ENCODE peak calls at places on chromosomes 7 and 10, in nine cellular contexts. F is psoas muscle; U is CD8-positive, alpha-beta T cell; V is tibial artery; N is A549; L is astrocyte; E is AG04450; H is sigmoid colon; M is stomach. R is an unnamed sample.

GRCh38 chr7:23530355-23530754 is 1.4 kb downstream of the TRA2A start:
- DNase-seq in F (no peak), U (peak; percentile 11), V (no peak), N (peak; percentile 76), L (peak; percentile 26), E (no peak), H (no peak), M (no peak), R (no peak)

GRCh38 chr10:43350139-43350538 is 21.3 kb upstream of the FXYD4 start:
- DNase-seq in F (no peak), U (no peak), V (no peak), N (no peak), L (no peak), E (no peak), H (no peak), M (peak; percentile 81), R (no peak)

GRCh38 chr10:23540401-23540800 is 101.5 kb downstream of the OTUD1 start:
- DNase-seq in F (no peak), U (no peak), V (no peak), N (no peak), L (no peak), E (no peak), H (no peak), M (no peak), R (no peak)

GRCh38 chr7:100156331-100157068 is 2.0 kb downstream of the TRAPPC14 start:
- DNase-seq in F (no peak), U (no peak), V (no peak), N (no peak), L (no peak), E (no peak), H (no peak), M (no peak), R (no peak)

GRCh38 chr10:62433181-62433692 is 59.1 kb downstream of the ZNF365 start:
- DNase-seq in F (peak; percentile 63), U (no peak), V (peak; percentile 80), N (peak; percentile 76), L (peak; percentile 99), E (peak; percentile 76), H (peak; percentile 84), M (no peak), R (peak; percentile 53)

GRCh38 chr10:122186822-122187810 is 84.0 kb upstream of the BTBD16 start:
- DNase-seq in F (no peak), U (no peak), V (no peak), N (no peak), L (no peak), E (no peak), H (no peak), M (no peak), R (no peak)

GRCh38 chr10:46097576-46098317 is 51.7 kb upstream of the MSMB start:
- DNase-seq in F (no peak), U (no peak), V (no peak), N (no peak), L (no peak), E (no peak), H (no peak), M (no peak), R (no peak)

GRCh38 chr10:34548466-34548865 is 266.6 kb downstream of the PARD3 start:
- DNase-seq in F (no peak), U (no peak), V (no peak), N (no peak), L (no peak), E (no peak), H (no peak), M (no peak), R (no peak)

GRCh38 chr7:139942686-139943085 is 113.6 kb downstream of the TBXAS1 start:
- DNase-seq in F (no peak), U (no peak), V (no peak), N (no peak), L (no peak), E (no peak), H (no peak), M (no peak), R (no peak)

GRCh38 chr10:20334559-20334958 is 518.3 kb downstream of the PLXDC2 start:
- DNase-seq in F (no peak), U (no peak), V (no peak), N (no peak), L (no peak), E (no peak), H (no peak), M (no peak), R (no peak)

GRCh38 chr7:41861642-41862041 is 158.8 kb upstream of the INHBA start:
- DNase-seq in F (no peak), U (no peak), V (no peak), N (no peak), L (no peak), E (no peak), H (no peak), M (no peak), R (no peak)

GRCh38 chr7:128099204-128099671 is 68.0 kb upstream of the LRRC4 start:
- DNase-seq in F (no peak), U (no peak), V (no peak), N (no peak), L (peak; percentile 59), E (no peak), H (no peak), M (no peak), R (no peak)

GRCh38 chr10:72954230-72954595 is 393 bp downstream of the PLA2G12B start:
- DNase-seq in F (no peak), U (no peak), V (no peak), N (no peak), L (no peak), E (no peak), H (no peak), M (no peak), R (no peak)

GRCh38 chr10:72952189-72952900 is 2.3 kb downstream of the PLA2G12B start:
- DNase-seq in F (no peak), U (no peak), V (no peak), N (no peak), L (no peak), E (no peak), H (no peak), M (no peak), R (no peak)

GRCh38 chr10:72953687-72954086 is 919 bp downstream of the PLA2G12B start:
- DNase-seq in F (no peak), U (no peak), V (no peak), N (no peak), L (no peak), E (no peak), H (no peak), M (no peak), R (no peak)

GRCh38 chr10:72951760-72952159 is 2.8 kb downstream of the PLA2G12B start:
- DNase-seq in F (no peak), U (no peak), V (no peak), N (no peak), L (no peak), E (no peak), H (no peak), M (no peak), R (no peak)

GRCh38 chr10:72952901-72953223 is 1.7 kb downstream of the PLA2G12B start:
- DNase-seq in F (no peak), U (no peak), V (no peak), N (no peak), L (no peak), E (no peak), H (no peak), M (no peak), R (no peak)
- H3K27ac ChIP-seq in F (no peak overlapping the region), U (no peak overlapping the region), V (no peak overlapping the region), N (no peak overlapping the region), L (no peak overlapping the region), E (no peak overlapping the region), H (no peak overlapping the region), M (no peak overlapping the region), R (no peak overlapping the region)

GRCh38 chr7:114627231-114627630 is 212.6 kb downstream of the FOXP2 start:
- DNase-seq in F (no peak), U (no peak), V (no peak), N (no peak), L (no peak), E (no peak), H (no peak), M (no peak), R (no peak)

GRCh38 chr7:114630186-114630824 is 215.7 kb downstream of the FOXP2 start:
- DNase-seq in F (no peak), U (no peak), V (no peak), N (no peak), L (no peak), E (no peak), H (no peak), M (no peak), R (no peak)

GRCh38 chr7:114628362-114628761 is 213.7 kb downstream of the FOXP2 start:
- DNase-seq in F (no peak), U (no peak), V (no peak), N (no peak), L (no peak), E (no peak), H (no peak), M (no peak), R (no peak)

GRCh38 chr7:114631249-114631822 is 216.7 kb downstream of the FOXP2 start:
- DNase-seq in F (no peak), U (no peak), V (no peak), N (no peak), L (no peak), E (no peak), H (no peak), M (no peak), R (no peak)

GRCh38 chr7:114629762-114630161 is 215.1 kb downstream of the FOXP2 start:
- DNase-seq in F (no peak), U (no peak), V (no peak), N (no peak), L (no peak), E (no peak), H (no peak), M (no peak), R (no peak)
- H3K4me3 ChIP-seq in F (no peak overlapping the region), U (no peak overlapping the region), V (no peak overlapping the region), N (no peak overlapping the region), L (no peak overlapping the region), E (no peak overlapping the region), H (no peak overlapping the region), M (no peak overlapping the region), R (no peak overlapping the region)

DNA sequence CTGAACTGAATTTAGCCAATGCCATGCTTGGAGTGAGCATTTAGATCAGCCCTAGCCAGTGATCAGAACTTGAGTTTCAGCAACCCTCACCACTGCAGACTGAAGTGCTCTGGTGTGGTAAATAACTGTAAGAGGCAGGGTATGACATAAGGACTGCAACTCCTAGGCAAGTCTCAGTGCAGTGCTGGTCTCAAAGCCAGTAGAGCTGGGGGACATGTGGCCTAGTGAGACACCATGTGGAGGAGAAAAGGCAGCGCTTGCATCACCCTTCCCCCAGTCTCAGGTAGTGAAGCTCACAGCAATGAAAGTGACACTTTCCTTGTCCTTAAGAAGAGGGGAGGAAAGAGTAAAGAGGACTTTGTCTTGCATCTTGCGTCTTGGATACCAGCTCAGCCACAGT is 386.8 kb upstream of the POT1 start:
- DNase-seq in F (no peak), U (no peak), V (no peak), N (no peak), L (no peak), E (no peak), H (no peak), M (no peak), R (no peak)
- TF ChIP-seq CTCF in F (no peak), U (no peak), V (no peak), N (no peak), L (no peak), E (no peak), H (no peak), M (no peak), R (no peak)

DNA sequence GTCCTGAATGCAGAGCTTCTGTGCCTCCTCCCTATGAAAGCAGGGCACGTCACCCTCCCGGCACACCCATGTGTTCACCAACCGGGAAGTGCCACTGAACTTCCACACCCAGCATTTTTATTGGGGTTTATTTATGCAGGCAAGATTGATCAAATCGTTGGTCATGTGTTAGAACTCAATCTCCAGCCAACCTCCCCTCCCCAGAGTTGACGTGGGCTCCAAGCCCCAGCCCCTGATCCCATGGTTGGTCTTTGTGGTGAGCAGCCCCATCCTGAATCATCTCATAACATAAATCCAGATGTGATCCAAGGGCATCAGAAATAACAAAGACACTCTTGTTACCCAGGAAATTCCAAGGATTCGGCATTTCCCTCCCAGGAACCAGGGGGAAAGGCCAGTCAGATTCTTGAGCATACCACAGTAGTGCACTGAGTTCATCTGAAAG is 151.2 kb downstream of the TPST1 start:
- DNase-seq in F (no peak), U (no peak), V (no peak), N (no peak), L (peak; percentile 68), E (peak; percentile 52), H (no peak), M (no peak), R (no peak)
- H3K27ac ChIP-seq in F (no peak overlapping the region), U (no peak overlapping the region), V (no peak overlapping the region), N (no peak overlapping the region), L (peak overlapping the region; percentile 82), E (peak overlapping the region; percentile 73), H (no peak overlapping the region), M (no peak overlapping the region), R (no peak overlapping the region)

R was measured in ascending aorta.